ENCODE peak calls at places on chromosomes 16 and 17, in ten cellular contexts. S, P, Q, B, K, I, E, N, O and R are unnamed samples.

GRCh38 chr16:17125671-17126070 is 345.1 kb downstream of the XYLT1 start:
- DNase-seq in O (no peak), N (no peak), S (no peak), I (no peak), Q (no peak), P (no peak), B (no peak), K (no peak), E (no peak), R (no peak)

GRCh38 chr16:69204106-69204655 is 17.2 kb downstream of the SNTB2 start:
- DNase-seq in S (no peak), B (no peak), O (no peak), P (no peak), I (no peak), Q (no peak), E (no peak), K (no peak), N (no peak), R (no peak)

GRCh38 chr16:68823401-68823800 is 19.9 kb upstream of the TANGO6 start:
- DNase-seq in O (no peak), Q (no peak), I (peak; percentile 86), S (peak; percentile 71), E (no peak), B (peak; percentile 87), N (no peak), P (peak; percentile 70), K (no peak), R (peak; percentile 65)

GRCh38 chr17:49898547-49899490 is 51.0 kb upstream of the TAC4 start:
- DNase-seq in E (no peak), B (no peak), Q (no peak), P (peak; percentile 20), K (no peak), N (no peak), S (no peak), O (peak; percentile 13), I (no peak), R (no peak)

GRCh38 chr16:67198238-67198734 is 645 bp upstream of the ELMO3 start:
- DNase-seq in Q (no peak), N (no peak), E (no peak), S (no peak), I (no peak), B (peak; percentile 37), P (no peak), O (peak; percentile 75), K (no peak), R (no peak)

GRCh38 chr16:66378739-66379570 is 12.5 kb downstream of the CDH5 start:
- DNase-seq in I (no peak), O (no peak), Q (no peak), E (no peak), N (no peak), P (peak; percentile 27), B (no peak), S (no peak), K (no peak), R (no peak)

GRCh38 chr16:81164481-81164880 is 68.3 kb upstream of the GCSH start:
- DNase-seq in O (no peak), B (no peak), N (no peak), E (no peak), S (no peak), Q (no peak), K (no peak), P (no peak), I (no peak), R (no peak)

GRCh38 chr16:85110105-85110504 is 2.2 kb downstream of the CIBAR2 start:
- DNase-seq in O (no peak), I (no peak), K (no peak), E (no peak), S (no peak), Q (no peak), P (no peak), N (no peak), B (no peak), R (no peak)

GRCh38 chr17:48505788-48506187 is 25.0 kb downstream of the HOXB1 start:
- DNase-seq in K (peak; percentile 77), N (peak; percentile 29), I (peak; percentile 70), E (peak; percentile 18), P (peak; percentile 91), Q (no peak), B (peak; percentile 80), O (no peak), S (peak; percentile 51), R (peak; percentile 79)

GRCh38 chr17:75594499-75595283 is 7.1 kb downstream of the MYO15B start:
- DNase-seq in Q (no peak), O (no peak), I (no peak), P (no peak), N (no peak), E (no peak), B (no peak), S (no peak), K (no peak), R (no peak)

GRCh38 chr16:71467810-71468209 is 5.8 kb upstream of the ZNF23 start:
- DNase-seq in S (no peak), N (peak; percentile 36), I (no peak), O (no peak), B (peak; percentile 46), E (no peak), P (peak; percentile 21), K (no peak), Q (no peak), R (no peak)

GRCh38 chr17:76644995-76645394 is 1.4 kb upstream of the ST6GALNAC1 start:
- DNase-seq in I (no peak), P (no peak), E (no peak), O (no peak), S (no peak), N (no peak), K (no peak), B (no peak), Q (no peak), R (no peak)

GRCh38 chr16:86680137-86680536 is 101.8 kb downstream of the FOXL1 start:
- DNase-seq in Q (peak; percentile 22), K (no peak), N (no peak), P (peak; percentile 85), S (peak; percentile 87), O (no peak), E (no peak), I (peak; percentile 87), B (peak; percentile 76), R (no peak)

GRCh38 chr16:586645-587590 is 2.9 kb upstream of the RAB40C start:
- DNase-seq in Q (no peak), N (no peak), B (peak; percentile 21), K (no peak), P (no peak), O (no peak), I (no peak), E (no peak), S (no peak), R (no peak)

GRCh38 chr16:11552445-11552844 is 34.3 kb downstream of the LITAF start:
- DNase-seq in I (no peak), O (no peak), Q (no peak), E (no peak), S (no peak), K (no peak), N (no peak), P (no peak), B (no peak), R (no peak)

GRCh38 chr17:77098884-77099545 is 41.8 kb upstream of the SEC14L1 start:
- DNase-seq in N (no peak), I (peak; percentile 51), S (peak; percentile 59), O (peak; percentile 16), P (peak; percentile 45), B (peak; percentile 89), E (no peak), K (no peak), Q (peak; percentile 60), R (no peak)

GRCh38 chr17:1562178-1562643 is 381 bp downstream of the PITPNA start:
- DNase-seq in S (no peak), N (no peak), I (no peak), E (peak; percentile 12), K (no peak), P (no peak), Q (no peak), B (peak; percentile 40), O (no peak), R (no peak)

GRCh38 chr16:46972971-46973456 is 460 bp downstream of the DNAJA2 start:
- DNase-seq in P (peak; percentile 33), S (no peak), B (peak; percentile 16), K (no peak), O (no peak), N (peak; percentile 25), I (no peak), E (peak; percentile 16), Q (peak; percentile 53), R (no peak)

GRCh38 chr17:40779181-40779909 is 3.0 kb downstream of the KRT27 start:
- DNase-seq in O (no peak), Q (no peak), K (no peak), I (no peak), N (no peak), S (no peak), E (peak; percentile 10), P (no peak), B (no peak), R (no peak)